ENCODE peak calls at places on chromosome 5, in four cellular contexts. One of them, this sample, is unnamed.

GRCh38 chr5:163350083-163350482 is 87.3 kb upstream of the CCNG1 start:
- DNase-seq in AG10803: peak
- DNase-seq in kidney glomerular epithelial cell: no peak
- DNase-seq in NCI-H226: no peak
- DNase-seq in this sample: no peak

GRCh38 chr5:109307996-109308395 is 101.8 kb downstream of the PJA2 start:
- DNase-seq in AG10803: no peak
- DNase-seq in kidney glomerular epithelial cell: no peak
- DNase-seq in NCI-H226: no peak
- DNase-seq in this sample: no peak

GRCh38 chr5:96509721-96510383 is 76.8 kb upstream of the PCSK1 start:
- DNase-seq in AG10803: peak
- DNase-seq in kidney glomerular epithelial cell: peak
- DNase-seq in NCI-H226: peak
- DNase-seq in this sample: no peak

GRCh38 chr5:87829214-87829551 is 416.5 kb upstream of the CCNH start:
- DNase-seq in AG10803: peak
- DNase-seq in kidney glomerular epithelial cell: no peak
- DNase-seq in NCI-H226: no peak
- DNase-seq in this sample: no peak

GRCh38 chr5:81755320-81755719 is 4.4 kb upstream of the SSBP2 start:
- DNase-seq in AG10803: peak
- DNase-seq in kidney glomerular epithelial cell: peak
- DNase-seq in NCI-H226: peak
- DNase-seq in this sample: no peak

GRCh38 chr5:88396635-88397285 is 128.1 kb upstream of the TMEM161B start:
- DNase-seq in AG10803: no peak
- DNase-seq in kidney glomerular epithelial cell: no peak
- DNase-seq in NCI-H226: no peak
- DNase-seq in this sample: no peak

GRCh38 chr5:157479612-157480510 is 19.8 kb downstream of the NIPAL4 start:
- DNase-seq in AG10803: no peak
- DNase-seq in kidney glomerular epithelial cell: no peak
- DNase-seq in NCI-H226: no peak
- DNase-seq in this sample: no peak

GRCh38 chr5:165460911-165461310 is 1955.5 kb downstream of the MAT2B start:
- DNase-seq in AG10803: no peak
- DNase-seq in kidney glomerular epithelial cell: no peak
- DNase-seq in NCI-H226: no peak
- DNase-seq in this sample: no peak

GRCh38 chr5:6291961-6292360 is 86.4 kb downstream of the MED10 start:
- DNase-seq in AG10803: peak
- DNase-seq in kidney glomerular epithelial cell: no peak
- DNase-seq in NCI-H226: no peak
- DNase-seq in this sample: no peak

This sample was measured in NCI-H187 treated with DMSO at 0.1 percent for 48 hours.